ENCODE peak calls at places on chromosomes 12 and 14, in five cellular contexts. F is psoas muscle; T is activated CD4-positive, alpha-beta T cell treated with anti-CD3 and anti-CD28 coated beads, Interleukin-2, amount 50 U/mL, for 24 hours; H is coronary artery; G is stimulated activated CD4-positive, alpha-beta T cell treated with anti-CD3 and anti-CD28 coated beads, Interleukin-15, amount 100 ng/mL, for 1 hour. A is an unnamed sample.

GRCh38 chr12:95358111-95359083 is 115.6 kb upstream of the METAP2 start:
- DNase-seq in F (no peak), H (no peak), T (no peak), G (no peak), A (no peak)

GRCh38 chr12:121753844-121754264 is 39.6 kb downstream of the RHOF start:
- DNase-seq in G (no peak), T (no peak), H (no peak), F (peak), A (no peak)

GRCh38 chr14:59463773-59464650 is 1.2 kb downstream of the GPR135 start:
- DNase-seq in H (no peak), G (no peak), T (peak), F (peak), A (no peak)

GRCh38 chr12:108594-108993 is 42.0 kb downstream of the IQSEC3 start:
- DNase-seq in H (no peak), T (no peak), G (no peak), F (peak), A (no peak)

GRCh38 chr12:120669055-120669828 is 17.7 kb upstream of the MLEC start:
- DNase-seq in T (no peak), F (no peak), H (no peak), G (no peak), A (no peak)

GRCh38 chr12:54215990-54216579 is 27.3 kb upstream of the SMUG1 start:
- DNase-seq in T (no peak), H (no peak), G (no peak), F (no peak), A (no peak)

GRCh38 chr14:20623798-20624197 is 17.7 kb downstream of the OR6S1 start:
- DNase-seq in T (no peak), G (no peak), H (no peak), F (no peak), A (no peak)

GRCh38 chr12:3004655-3005565 is 45.7 kb downstream of the TEAD4 start:
- DNase-seq in F (peak), T (no peak), G (no peak), H (no peak), A (no peak)

GRCh38 chr12:75439048-75439447 is 41.5 kb upstream of the GLIPR1 start:
- DNase-seq in F (no peak), T (no peak), H (no peak), G (no peak), A (no peak)

GRCh38 chr12:67279637-67280036 is 10.5 kb downstream of the CAND1 start:
- DNase-seq in H (no peak), G (no peak), F (no peak), T (no peak), A (no peak)

GRCh38 chr14:71651228-71651627 is 281.0 kb upstream of the RGS6 start:
- DNase-seq in G (no peak), T (no peak), F (no peak), H (no peak), A (peak)

GRCh38 chr14:102472815-102473158 is 36.8 kb downstream of the ANKRD9 start:
- DNase-seq in H (no peak), F (no peak), G (no peak), T (no peak), A (no peak)

GRCh38 chr12:48678561-48679185 is 3.4 kb downstream of the KANSL2 start:
- DNase-seq in H (no peak), F (no peak), T (no peak), G (no peak), A (no peak)

GRCh38 chr12:113552760-113553159 is 81.1 kb upstream of the LHX5 start:
- DNase-seq in T (no peak), F (no peak), G (no peak), H (no peak), A (no peak)

GRCh38 chr14:103194256-103195045 is 71.2 kb downstream of the TNFAIP2 start:
- DNase-seq in H (peak), T (no peak), G (no peak), F (no peak), A (no peak)

GRCh38 chr14:55115861-55116245 is 13.2 kb upstream of the LGALS3 start:
- DNase-seq in F (no peak), G (no peak), T (no peak), H (no peak), A (no peak)